ENCODE peak calls at places on chromosomes 3 and 15, in five cellular contexts. X, W, P, I and J are unnamed samples.

GRCh38 chr15:63905131-63905530 is 71.4 kb upstream of the HERC1 start:
- DNase-seq in X (no peak), W (no peak), P (no peak), I (no peak), J (no peak)

GRCh38 chr15:83248151-83248851 is 36.2 kb downstream of the BNC1 start:
- DNase-seq in X (no peak), W (peak), P (peak), I (peak), J (no peak)

GRCh38 chr3:105431171-105431570 is 64.5 kb downstream of the ALCAM start:
- DNase-seq in X (no peak), W (no peak), P (no peak), I (no peak), J (no peak)

GRCh38 chr15:92924216-92924615 is 24.1 kb downstream of the CHD2 start:
- DNase-seq in X (no peak), W (no peak), P (no peak), I (no peak), J (no peak)

GRCh38 chr3:72100626-72101187 is 315.8 kb upstream of the PROK2 start:
- DNase-seq in X (peak), W (no peak), P (peak), I (peak), J (peak)

GRCh38 chr3:52454235-52454937 is 545 bp upstream of the TNNC1 start:
- DNase-seq in X (no peak), W (no peak), P (no peak), I (peak), J (no peak)

GRCh38 chr15:68416158-68416535 is 15.8 kb downstream of the ITGA11 start:
- DNase-seq in X (no peak), W (no peak), P (no peak), I (no peak), J (no peak)

GRCh38 chr15:55389276-55389631 is 18.9 kb downstream of the CCPG1 start:
- DNase-seq in X (no peak), W (peak), P (peak), I (no peak), J (no peak)

GRCh38 chr3:99760602-99761001 is 57.1 kb upstream of the CMSS1 start:
- DNase-seq in X (no peak), W (no peak), P (no peak), I (no peak), J (no peak)

GRCh38 chr15:43769584-43770228 is 7.1 kb downstream of the ELL3 start:
- DNase-seq in X (no peak), W (no peak), P (peak), I (peak), J (peak)

GRCh38 chr15:99326235-99326634 is 75.0 kb downstream of the LRRC28 start:
- DNase-seq in X (no peak), W (peak), P (no peak), I (no peak), J (no peak)

GRCh38 chr3:117886147-117886546 is 1148.5 kb downstream of the IGSF11 start:
- DNase-seq in X (no peak), W (no peak), P (no peak), I (no peak), J (no peak)

GRCh38 chr3:149576071-149576564 is 81.7 kb downstream of the WWTR1 start:
- DNase-seq in X (no peak), W (peak), P (peak), I (no peak), J (no peak)

GRCh38 chr3:2921903-2922302 is 188.3 kb downstream of the IL5RA start:
- DNase-seq in X (no peak), W (peak), P (no peak), I (no peak), J (no peak)

GRCh38 chr3:49110780-49111179 is 6.2 kb upstream of the QARS1 start:
- DNase-seq in X (no peak), W (no peak), P (no peak), I (no peak), J (no peak)

GRCh38 chr3:107555359-107555758 is 32.6 kb downstream of the BBX start:
- DNase-seq in X (no peak), W (no peak), P (no peak), I (no peak), J (no peak)

GRCh38 chr3:86990171-86990733 is 697 bp downstream of the VGLL3 start:
- DNase-seq in X (no peak), W (no peak), P (peak), I (peak), J (peak)

GRCh38 chr3:13880811-13881156 is 913 bp upstream of the WNT7A start:
- DNase-seq in X (no peak), W (no peak), P (no peak), I (no peak), J (no peak)

GRCh38 chr3:65158023-65158422 is 470.2 kb upstream of the ADAMTS9 start:
- DNase-seq in X (no peak), W (no peak), P (no peak), I (no peak), J (no peak)

GRCh38 chr3:44509985-44510360 is 32.5 kb upstream of the ZNF445 start:
- DNase-seq in X (no peak), W (peak), P (peak), I (peak), J (no peak)

GRCh38 chr3:194711913-194712312 is 26.2 kb downstream of the FAM43A start:
- DNase-seq in X (no peak), W (peak), P (peak), I (no peak), J (no peak)

GRCh38 chr3:69724722-69725435 is 14.4 kb upstream of the MITF start:
- DNase-seq in X (no peak), W (no peak), P (no peak), I (no peak), J (no peak)

GRCh38 chr3:81352867-81353266 is 408.6 kb downstream of the GBE1 start:
- DNase-seq in X (no peak), W (peak), P (peak), I (no peak), J (no peak)

GRCh38 chr3:39435006-39435748 is 28.7 kb downstream of the RPSA start:
- DNase-seq in X (no peak), W (no peak), P (no peak), I (peak), J (no peak)

GRCh38 chr15:88249220-88249619 is 7.3 kb downstream of the NTRK3 start:
- DNase-seq in X (no peak), W (no peak), P (no peak), I (no peak), J (no peak)

GRCh38 chr3:150013801-150014200 is 43.1 kb upstream of the PFN2 start:
- DNase-seq in X (no peak), W (no peak), P (no peak), I (no peak), J (no peak)

GRCh38 chr3:69294014-69294771 is 91.7 kb downstream of the FRMD4B start:
- DNase-seq in X (no peak), W (peak), P (peak), I (no peak), J (no peak)

GRCh38 chr3:97981886-97982285 is 9.7 kb upstream of the RIOX2 start:
- DNase-seq in X (no peak), W (peak), P (no peak), I (no peak), J (no peak)

GRCh38 chr3:158220575-158220974 is 110.7 kb downstream of the RSRC1 start:
- DNase-seq in X (no peak), W (no peak), P (no peak), I (no peak), J (no peak)

GRCh38 chr15:95840004-95840403 is 490.5 kb upstream of the NR2F2 start:
- DNase-seq in X (no peak), W (peak), P (peak), I (no peak), J (peak)

GRCh38 chr3:186411994-186412393 is 50.0 kb upstream of the DGKG start:
- DNase-seq in X (no peak), W (no peak), P (no peak), I (no peak), J (no peak)

GRCh38 chr15:86591994-86592746 is 512.5 kb downstream of the AGBL1 start:
- DNase-seq in X (no peak), W (no peak), P (no peak), I (no peak), J (no peak)

GRCh38 chr3:193869221-193870201 is 266.4 kb upstream of the HES1 start:
- DNase-seq in X (no peak), W (peak), P (peak), I (no peak), J (no peak)